ENCODE peak calls at places on chromosome 16, in four cellular contexts. M is HEK293T, H is K562, A is HepG2. X is an unnamed sample.

GRCh38 chr16:67504190-67505021 is 21.1 kb upstream of the AGRP start:
- DNase-seq in M (no peak), H (peak; percentile 91), A (peak; percentile 56), X (no peak)

GRCh38 chr16:9251026-9251425 is 159.6 kb downstream of the HAPSTR1 start:
- DNase-seq in M (no peak), H (no peak), A (no peak), X (no peak)

GRCh38 chr16:10616744-10617640 is 36.6 kb upstream of the EMP2 start:
- DNase-seq in M (no peak), H (no peak), A (peak; percentile 96), X (peak; percentile 31)

GRCh38 chr16:88479795-88480760 is 27.0 kb downstream of the ZFPM1 start:
- DNase-seq in M (no peak), H (no peak), A (no peak), X (no peak)

GRCh38 chr16:77686385-77686784 is 35.9 kb upstream of the NUDT7 start:
- DNase-seq in M (no peak), H (no peak), A (no peak), X (no peak)

GRCh38 chr16:9800180-9800738 is 382.0 kb downstream of the GRIN2A start:
- DNase-seq in M (no peak), H (no peak), A (no peak), X (no peak)

GRCh38 chr16:25692307-25692706 is 548 bp downstream of the HS3ST4 start:
- DNase-seq in M (no peak), H (no peak), A (no peak), X (peak; percentile 33)

GRCh38 chr16:28063611-28064061 is at the start of gene GSG1L:
- DNase-seq in M (peak; percentile 54), H (no peak), A (no peak), X (no peak)

GRCh38 chr16:71424626-71425025 is 17.2 kb downstream of the TLE7 start:
- DNase-seq in M (no peak), H (no peak), A (no peak), X (no peak)

GRCh38 chr16:50878966-50879615 is 137.2 kb downstream of the CYLD start:
- DNase-seq in M (no peak), H (peak; percentile 51), A (no peak), X (peak; percentile 35)

GRCh38 chr16:88684569-88685155 is 1.6 kb downstream of the SNAI3 start:
- DNase-seq in M (no peak), H (no peak), A (no peak), X (no peak)

GRCh38 chr16:88922114-88922825 is 54.7 kb downstream of the CBFA2T3 start:
- DNase-seq in M (no peak), H (no peak), A (no peak), X (peak; percentile 58)

GRCh38 chr16:31875112-31875803 is 1.7 kb downstream of the ZNF267 start:
- DNase-seq in M (no peak), H (peak; percentile 22), A (no peak), X (no peak)

GRCh38 chr16:1762879-1763520 is 8.3 kb downstream of the NME3 start:
- DNase-seq in M (no peak), H (peak; percentile 77), A (no peak), X (peak; percentile 45)

GRCh38 chr16:54290203-54291106 is 3.9 kb upstream of the IRX3 start:
- DNase-seq in M (no peak), H (no peak), A (no peak), X (peak; percentile 38)

GRCh38 chr16:89434490-89434889 is 55.9 kb downstream of the ANKRD11 start:
- DNase-seq in M (no peak), H (no peak), A (no peak), X (no peak)

GRCh38 chr16:31537362-31537921 is 9.7 kb downstream of the AHSP start:
- DNase-seq in M (no peak), H (no peak), A (no peak), X (peak; percentile 56)

GRCh38 chr16:82756283-82756599 is 129.5 kb downstream of the CDH13 start:
- DNase-seq in M (no peak), H (no peak), A (no peak), X (no peak)

GRCh38 chr16:29820271-29820701 is at the start of gene MVP:
- DNase-seq in M (no peak), H (peak; percentile 51), A (no peak), X (no peak)

GRCh38 chr16:194516-194915 is 14.3 kb downstream of the HBQ1 start:
- DNase-seq in M (no peak), H (no peak), A (no peak), X (no peak)

GRCh38 chr16:203246-203645 is 23.0 kb downstream of the HBQ1 start:
- DNase-seq in M (no peak), H (no peak), A (no peak), X (no peak)

DNA sequence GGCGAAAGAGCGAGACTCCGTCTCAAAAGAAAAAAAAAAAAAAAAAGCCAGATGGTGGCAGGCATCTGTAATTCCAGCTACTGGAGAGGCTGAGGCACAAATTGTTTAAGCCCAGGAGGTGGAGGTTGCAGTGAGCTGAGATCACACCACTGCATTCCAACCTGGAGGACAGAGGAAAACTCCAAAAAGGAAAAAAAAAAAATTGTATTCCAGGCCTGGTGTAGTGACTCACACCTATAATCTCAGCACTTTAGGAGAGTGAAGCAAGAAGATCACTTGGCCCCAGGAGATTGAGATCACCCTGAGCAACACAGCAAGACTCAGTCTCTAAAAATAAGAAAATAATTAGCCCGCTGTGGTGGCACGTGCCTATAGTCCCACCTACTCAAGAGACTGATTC is 20.1 kb downstream of the HBQ1 start:
- DNase-seq in M (no peak), H (no peak), A (no peak), X (no peak)
- TF ChIP-seq ELF4 in M (no peak), H (no peak), A (no peak), X (no peak)

GRCh38 chr16:14375132-14375491 is 254.9 kb downstream of the PARN start:
- DNase-seq in M (no peak), H (no peak), A (no peak), X (no peak)
- TF ChIP-seq ELF4 in M (no peak), H (no peak), A (no peak), X (no peak)

GRCh38 chr16:58082381-58082780 is 46.8 kb downstream of the CFAP20 start:
- DNase-seq in M (no peak), H (no peak), A (no peak), X (no peak)
- TF ChIP-seq ELF4 in M (no peak), H (no peak), A (no peak), X (no peak)

GRCh38 chr16:2769675-2770056 is 7.4 kb downstream of the ELOB start:
- DNase-seq in M (no peak), H (no peak), A (no peak), X (no peak)
- TF ChIP-seq ELF4 in M (no peak), H (no peak), A (no peak), X (no peak)

GRCh38 chr16:58507195-58507962 is 7.4 kb downstream of the NDRG4 start:
- DNase-seq in M (no peak), H (no peak), A (no peak), X (no peak)
- TF ChIP-seq ELF4 in M (no peak), H (no peak), A (no peak), X (no peak)

DNA sequence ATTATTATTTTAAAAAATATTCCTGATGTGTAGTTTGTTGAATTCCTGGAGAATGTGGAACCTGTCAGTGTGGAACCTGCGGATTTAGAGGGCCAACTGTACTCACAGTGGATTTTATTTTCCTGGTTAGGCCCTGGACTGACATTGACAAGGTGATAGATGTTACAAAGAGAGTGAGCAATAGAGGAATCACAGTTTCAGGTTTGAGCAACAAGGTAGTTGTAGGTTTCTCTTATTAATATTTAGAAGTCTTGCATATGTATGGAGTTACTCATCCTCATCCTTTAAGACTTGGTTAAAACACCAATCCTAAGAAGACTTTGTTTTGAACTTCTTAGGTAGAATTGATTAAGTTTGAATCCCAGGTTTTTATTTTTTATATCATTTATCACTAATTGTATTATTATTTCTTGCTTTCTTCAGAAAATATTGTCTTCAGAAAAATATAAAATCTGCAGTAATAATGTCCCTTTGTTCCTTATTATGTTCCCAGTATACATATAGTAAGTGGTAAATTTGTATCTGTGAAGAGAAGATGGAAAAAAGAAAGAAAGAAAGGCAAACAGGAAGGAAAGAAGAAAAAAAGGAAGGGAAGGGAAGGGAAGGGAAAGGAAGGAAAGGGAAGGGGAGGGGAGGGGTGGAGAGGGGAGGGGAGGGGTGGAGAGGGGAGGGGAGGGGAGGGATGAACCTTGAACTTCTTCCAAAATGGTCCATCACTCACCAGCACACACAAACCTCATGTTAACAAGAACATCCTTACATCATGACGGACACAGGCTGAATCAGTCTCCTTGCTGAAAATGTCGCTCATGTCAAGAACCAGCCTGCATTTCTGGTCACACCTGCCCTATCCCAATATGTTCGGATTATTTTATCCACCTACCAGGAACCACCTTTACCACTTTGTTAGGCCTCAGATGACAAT is 867.2 kb downstream of the CDH11 start:
- DNase-seq in M (no peak), H (no peak), A (no peak), X (no peak)
- TF ChIP-seq ELF4 in M (no peak), H (no peak), A (no peak), X (no peak)